ENCODE peak calls at places on chromosomes 3 and 15, in five cellular contexts. M, V, J, W and H are unnamed samples.

GRCh38 chr15:34304613-34305012 is 33.0 kb downstream of the SLC12A6 start:
- DNase-seq in M (no peak), V (no peak), J (no peak), W (no peak), H (no peak)

GRCh38 chr3:52490938-52491526 is 4.1 kb upstream of the STAB1 start:
- DNase-seq in M (no peak), V (no peak), J (no peak), W (no peak), H (no peak)

GRCh38 chr15:65072617-65073016 is 3.9 kb upstream of the KBTBD13 start:
- DNase-seq in M (no peak), V (no peak), J (no peak), W (no peak), H (no peak)

GRCh38 chr3:38362825-38363224 is 16.2 kb downstream of the XYLB start:
- DNase-seq in M (no peak), V (no peak), J (no peak), W (no peak), H (no peak)

GRCh38 chr3:44171891-44172290 is 69.8 kb upstream of the TOPAZ1 start:
- DNase-seq in M (no peak), V (no peak), J (no peak), W (no peak), H (no peak)

GRCh38 chr3:17195192-17195611 is 310.4 kb downstream of the PLCL2 start:
- DNase-seq in M (no peak), V (no peak), J (no peak), W (no peak), H (no peak)

GRCh38 chr3:100425321-100425720 is 24.0 kb downstream of the LNP1 start:
- DNase-seq in M (no peak), V (peak), J (no peak), W (no peak), H (no peak)

GRCh38 chr3:143134446-143134845 is 14.9 kb downstream of the CHST2 start:
- DNase-seq in M (no peak), V (no peak), J (no peak), W (no peak), H (no peak)

GRCh38 chr15:68208136-68208535 is 3.0 kb upstream of the CALML4 start:
- DNase-seq in M (peak), V (no peak), J (no peak), W (no peak), H (peak)

GRCh38 chr15:58065445-58066041 is at the start of gene ALDH1A2:
- DNase-seq in M (peak), V (no peak), J (peak), W (no peak), H (peak)

GRCh38 chr3:27726240-27726639 is 4.1 kb upstream of the EOMES start:
- DNase-seq in M (no peak), V (no peak), J (no peak), W (no peak), H (no peak)

GRCh38 chr3:139319428-139320402 is 24.1 kb upstream of the MRPS22 start:
- DNase-seq in M (no peak), V (no peak), J (no peak), W (no peak), H (no peak)

GRCh38 chr15:45458746-45459403 is 63.7 kb downstream of the SLC30A4 start:
- DNase-seq in M (peak), V (peak), J (peak), W (peak), H (no peak)

GRCh38 chr15:94263341-94264273 is 32.2 kb downstream of the MCTP2 start:
- DNase-seq in M (no peak), V (peak), J (no peak), W (no peak), H (no peak)

GRCh38 chr3:123161167-123161566 is 40.6 kb upstream of the SEC22A start:
- DNase-seq in M (no peak), V (no peak), J (no peak), W (no peak), H (no peak)

GRCh38 chr3:173096994-173097785 is 43.8 kb downstream of the SPATA16 start:
- DNase-seq in M (no peak), V (peak), J (no peak), W (no peak), H (no peak)

GRCh38 chr3:130939753-130940152 is 45.9 kb downstream of the ATP2C1 start:
- DNase-seq in M (no peak), V (no peak), J (no peak), W (no peak), H (no peak)

GRCh38 chr3:170751083-170751893 is 118.7 kb downstream of the RPL22L1 start:
- DNase-seq in M (peak), V (peak), J (no peak), W (peak), H (no peak)

GRCh38 chr15:36501063-36501678 is 78.3 kb upstream of the CDIN1 start:
- DNase-seq in M (no peak), V (peak), J (no peak), W (peak), H (no peak)

DNA sequence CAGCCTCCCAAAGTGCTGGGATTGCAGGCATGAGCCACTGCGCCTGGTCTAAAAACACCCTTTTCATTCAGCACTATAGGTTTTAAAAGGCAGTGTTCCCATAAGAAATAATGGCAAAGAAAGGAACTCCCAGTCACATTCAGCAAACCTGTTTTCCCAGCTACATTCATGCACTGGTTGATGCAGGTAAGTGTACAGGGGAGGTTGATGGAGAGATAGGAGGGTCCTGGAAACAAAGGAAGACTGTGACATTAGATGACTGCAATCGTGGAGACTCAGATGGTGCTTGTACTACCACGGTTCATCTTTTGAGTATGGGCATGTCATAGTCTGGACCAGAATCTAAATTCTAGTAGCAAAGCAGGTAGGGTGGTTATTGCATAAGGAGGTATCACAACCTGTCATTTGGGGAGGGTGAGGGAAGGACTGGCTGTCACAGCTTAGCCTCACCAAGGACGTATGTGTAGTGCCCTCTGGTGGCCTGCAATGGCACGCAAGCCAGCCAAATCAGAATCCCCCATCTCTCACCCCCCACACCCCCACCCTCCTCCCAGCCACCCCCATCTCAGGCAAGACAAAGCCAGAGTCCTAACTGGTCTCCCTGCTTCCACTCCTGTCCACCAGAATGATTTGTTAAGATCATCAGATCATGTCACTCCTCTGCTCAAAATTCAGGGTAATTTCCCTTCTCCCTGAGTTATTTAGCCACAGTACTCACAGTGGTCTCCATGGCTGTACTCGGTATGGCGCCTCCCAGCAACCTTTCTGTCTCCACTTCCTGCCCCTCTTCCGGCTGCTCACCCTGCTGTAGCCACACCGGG is 28.8 kb upstream of the UBL7 start:
- DNase-seq in M (peak), V (peak), J (peak), W (peak), H (no peak)
- TF ChIP-seq CTCF in M (peak), V (peak), J (peak), W (peak), H (peak)

GRCh38 chr3:64166584-64167155 is 58.6 kb downstream of the PRICKLE2 start:
- DNase-seq in M (no peak), V (peak), J (no peak), W (no peak), H (no peak)
- TF ChIP-seq CTCF in M (peak), V (peak), J (no peak), W (no peak), H (peak)

GRCh38 chr15:31262143-31262530 is 64.5 kb upstream of the KLF13 start:
- DNase-seq in M (peak), V (no peak), J (peak), W (peak), H (peak)

GRCh38 chr15:31264534-31265089 is 62.0 kb upstream of the KLF13 start:
- DNase-seq in M (no peak), V (no peak), J (no peak), W (peak), H (peak)

GRCh38 chr15:31265090-31265870 is 61.4 kb upstream of the KLF13 start:
- DNase-seq in M (peak), V (no peak), J (peak), W (peak), H (peak)

GRCh38 chr15:31262901-31263671 is 63.5 kb upstream of the KLF13 start:
- DNase-seq in M (peak), V (peak), J (peak), W (peak), H (peak)

GRCh38 chr15:31263751-31264533 is 62.7 kb upstream of the KLF13 start:
- DNase-seq in M (peak), V (peak), J (peak), W (peak), H (peak)
- TF ChIP-seq CTCF in M (no peak), V (no peak), J (no peak), W (no peak), H (no peak)

GRCh38 chr3:71510485-71510884 is 73.0 kb downstream of the FOXP1 start:
- DNase-seq in M (no peak), V (no peak), J (no peak), W (no peak), H (no peak)
- TF ChIP-seq CTCF in M (peak), V (no peak), J (no peak), W (no peak), H (no peak)

GRCh38 chr15:59279023-59279422 is 72.4 kb downstream of the LDHAL6B start:
- DNase-seq in M (no peak), V (no peak), J (no peak), W (no peak), H (no peak)

GRCh38 chr15:59278120-59278519 is 71.5 kb downstream of the LDHAL6B start:
- DNase-seq in M (no peak), V (no peak), J (no peak), W (no peak), H (no peak)

GRCh38 chr15:59273266-59273665 is 66.6 kb downstream of the LDHAL6B start:
- DNase-seq in M (no peak), V (no peak), J (no peak), W (no peak), H (no peak)

GRCh38 chr15:59274126-59274970 is 67.7 kb downstream of the LDHAL6B start:
- DNase-seq in M (no peak), V (peak), J (no peak), W (no peak), H (no peak)

DNA sequence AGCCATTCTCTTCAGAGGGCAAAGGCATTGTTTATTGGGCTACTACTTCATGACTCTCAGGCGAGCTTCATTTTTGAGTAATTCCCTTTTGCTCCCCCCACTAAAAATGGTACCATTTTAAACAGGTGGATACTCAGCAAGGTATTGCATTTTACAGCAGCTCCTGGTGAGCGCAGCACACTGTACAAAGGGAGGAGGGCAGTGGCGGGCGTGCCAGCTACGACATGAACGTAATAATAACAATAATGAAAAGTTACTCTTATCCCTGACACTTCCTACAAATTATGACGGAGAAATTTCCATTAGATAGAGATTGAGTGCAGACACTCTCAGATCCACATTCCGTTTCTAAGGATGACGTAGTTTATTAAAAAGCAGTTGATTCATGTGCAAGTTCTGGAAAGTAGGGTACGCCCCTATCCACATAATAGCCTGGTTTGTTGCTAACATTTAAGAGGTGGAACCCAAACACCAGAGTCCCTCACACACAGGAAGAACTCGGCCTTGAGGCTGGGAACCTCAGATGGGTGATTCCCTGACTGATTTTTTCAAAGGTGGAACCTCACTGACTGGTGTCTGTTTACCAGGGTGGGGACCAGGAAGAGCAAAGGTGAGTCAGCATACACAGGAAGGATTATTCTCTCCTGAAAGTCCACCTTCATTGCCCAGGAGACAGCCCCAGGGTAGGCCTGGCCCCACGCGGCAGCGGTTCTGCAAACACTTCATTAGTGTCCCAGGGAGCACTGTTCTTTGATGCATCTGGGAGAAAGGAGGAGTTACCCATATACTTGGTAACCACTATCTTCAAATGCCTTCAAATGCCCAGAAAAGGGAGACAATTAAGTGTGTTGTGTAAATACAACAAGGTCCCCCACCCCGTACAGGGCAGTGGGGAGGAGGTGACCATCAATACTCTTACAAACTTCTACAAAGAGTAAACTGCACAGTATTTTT is 69.9 kb downstream of the LDHAL6B start:
- DNase-seq in M (no peak), V (peak), J (no peak), W (peak), H (no peak)
- TF ChIP-seq CTCF in M (no peak), V (no peak), J (no peak), W (no peak), H (no peak)